ENCODE peak calls at places on chromosomes 13 and 19, in eight cellular contexts. J is astrocyte of the spinal cord, K is B cell, Y is neural progenitor cell, A is testis, G is stomach, F is NB4, N is esophagus squamous epithelium. B is an unnamed sample.

GRCh38 chr13:114024603-114025431 is 50.9 kb upstream of the C13orf46 start:
- DNase-seq in K (peak; percentile 65), G (no peak), F (no peak), J (no peak), Y (no peak), N (no peak), A (no peak), B (no peak)

GRCh38 chr19:51735759-51736449 is 12.1 kb upstream of the HAS1 start:
- DNase-seq in J (peak; percentile 60), F (peak; percentile 96), N (no peak), G (peak; percentile 50), A (peak; percentile 56), K (no peak), Y (no peak), B (peak; percentile 42)

GRCh38 chr19:35863018-35863417 is 5.4 kb upstream of the APLP1 start:
- DNase-seq in K (no peak), N (no peak), J (no peak), F (no peak), A (no peak), G (no peak), Y (no peak), B (no peak)

GRCh38 chr13:103140001-103140671 is 73.9 kb upstream of the SLC10A2 start:
- DNase-seq in A (no peak), F (peak; percentile 53), J (peak; percentile 2), K (peak; percentile 51), N (no peak), Y (peak; percentile 46), G (no peak), B (no peak)

GRCh38 chr19:55693336-55693974 is 18.4 kb downstream of the EPN1 start:
- DNase-seq in A (no peak), K (no peak), G (no peak), J (no peak), N (no peak), F (no peak), Y (no peak), B (peak; percentile 66)

GRCh38 chr13:42746846-42747245 is 34.5 kb upstream of the FAM216B start:
- DNase-seq in N (no peak), A (no peak), G (no peak), Y (no peak), J (no peak), K (no peak), F (no peak), B (no peak)

GRCh38 chr19:19656451-19657396 is 6.8 kb downstream of the ATP13A1 start:
- DNase-seq in G (no peak), F (no peak), J (no peak), A (no peak), K (no peak), N (no peak), Y (no peak), B (no peak)

GRCh38 chr13:32538234-32538620 is 368 bp downstream of the N4BP2L2 start:
- DNase-seq in A (no peak), Y (peak; percentile 66), G (peak; percentile 63), K (no peak), N (no peak), F (no peak), J (no peak), B (peak; percentile 42)

GRCh38 chr13:74187564-74187963 is 53.4 kb upstream of the KLF12 start:
- DNase-seq in Y (no peak), K (no peak), G (no peak), J (no peak), N (no peak), A (no peak), F (no peak), B (no peak)

GRCh38 chr13:62387642-62388041 is 972.0 kb upstream of the PCDH20 start:
- DNase-seq in G (no peak), A (no peak), J (peak; percentile 24), F (no peak), K (no peak), Y (peak; percentile 24), N (no peak), B (no peak)

GRCh38 chr13:80436571-80437169 is 95.7 kb upstream of the SPRY2 start:
- DNase-seq in K (no peak), F (no peak), Y (no peak), N (no peak), A (peak; percentile 18), G (no peak), J (peak; percentile 76), B (no peak)

GRCh38 chr13:112891477-112892401 is 77.3 kb upstream of the MCF2L start:
- DNase-seq in N (no peak), F (no peak), K (no peak), A (no peak), Y (peak; percentile 95), J (no peak), G (peak; percentile 40), B (no peak)

GRCh38 chr19:41999071-41999877 is 5.2 kb upstream of the ATP1A3 start:
- DNase-seq in F (no peak), N (no peak), K (peak; percentile 36), Y (peak; percentile 76), G (no peak), A (no peak), J (no peak), B (no peak)

GRCh38 chr19:8363803-8364771 is at the start of gene ANGPTL4:
- DNase-seq in F (peak; percentile 86), N (no peak), J (peak; percentile 74), Y (peak; percentile 83), A (peak; percentile 77), K (peak; percentile 28), G (peak; percentile 82), B (peak; percentile 96)

GRCh38 chr19:18419195-18419698 is at the start of gene SSBP4:
- DNase-seq in J (peak; percentile 81), F (peak; percentile 84), G (peak; percentile 76), A (peak; percentile 75), K (peak; percentile 89), N (no peak), Y (peak; percentile 91), B (no peak)

GRCh38 chr13:39036212-39036611 is 1.7 kb downstream of the PROSER1 start:
- DNase-seq in A (no peak), G (no peak), F (peak; percentile 63), N (no peak), K (peak; percentile 27), Y (no peak), J (peak; percentile 27), B (no peak)

GRCh38 chr19:48497728-48498575 is 13.7 kb downstream of the LMTK3 start:
- DNase-seq in F (no peak), G (no peak), Y (no peak), N (no peak), K (peak; percentile 40), J (no peak), A (no peak), B (no peak)

GRCh38 chr19:58577581-58578429 is 4.7 kb upstream of the MZF1 start:
- DNase-seq in G (no peak), N (no peak), A (no peak), Y (no peak), J (no peak), F (no peak), K (no peak), B (no peak)

GRCh38 chr19:4768934-4769777 is 22.4 kb upstream of the FEM1A start:
- DNase-seq in K (peak; percentile 78), N (no peak), A (peak; percentile 95), G (peak; percentile 82), J (peak; percentile 79), F (peak; percentile 81), Y (peak; percentile 97), B (peak; percentile 75)

GRCh38 chr19:23758187-23759074 is at the start of gene ZNF681:
- DNase-seq in G (peak; percentile 87), K (peak; percentile 87), Y (peak; percentile 93), F (peak; percentile 95), J (peak; percentile 91), A (peak; percentile 97), N (peak; percentile 58), B (peak; percentile 91)

GRCh38 chr13:76004411-76004810 is 368.3 kb downstream of the LMO7 start:
- DNase-seq in F (no peak), A (no peak), Y (no peak), G (no peak), N (no peak), J (no peak), K (no peak), B (no peak)

GRCh38 chr13:113141591-113141950 is 16.9 kb upstream of the PROZ start:
- DNase-seq in K (no peak), F (no peak), J (no peak), G (no peak), Y (no peak), N (no peak), A (peak; percentile 8), B (peak; percentile 80)

GRCh38 chr13:87235621-87236020 is 435.6 kb upstream of the SLITRK5 start:
- DNase-seq in N (no peak), K (no peak), J (no peak), Y (no peak), G (no peak), F (no peak), A (no peak), B (no peak)

GRCh38 chr13:87234981-87235380 is 436.2 kb upstream of the SLITRK5 start:
- DNase-seq in J (peak; percentile 94), N (no peak), A (no peak), G (no peak), Y (no peak), K (no peak), F (peak; percentile 12), B (no peak)
- TF ChIP-seq CTCF in J (peak; percentile 15), N (no peak), A (no peak), G (no peak), Y (no peak), K (no peak), F (no peak), B (no peak)

GRCh38 chr13:27977476-27978300 is 8.6 kb upstream of the CDX2 start:
- DNase-seq in N (no peak), K (peak; percentile 21), F (no peak), J (no peak), G (no peak), A (no peak), Y (peak; percentile 77), B (peak; percentile 66)
- TF ChIP-seq CTCF in N (no peak), K (no peak), F (no peak), J (no peak), G (no peak), A (no peak), Y (peak; percentile 23), B (no peak)

DNA sequence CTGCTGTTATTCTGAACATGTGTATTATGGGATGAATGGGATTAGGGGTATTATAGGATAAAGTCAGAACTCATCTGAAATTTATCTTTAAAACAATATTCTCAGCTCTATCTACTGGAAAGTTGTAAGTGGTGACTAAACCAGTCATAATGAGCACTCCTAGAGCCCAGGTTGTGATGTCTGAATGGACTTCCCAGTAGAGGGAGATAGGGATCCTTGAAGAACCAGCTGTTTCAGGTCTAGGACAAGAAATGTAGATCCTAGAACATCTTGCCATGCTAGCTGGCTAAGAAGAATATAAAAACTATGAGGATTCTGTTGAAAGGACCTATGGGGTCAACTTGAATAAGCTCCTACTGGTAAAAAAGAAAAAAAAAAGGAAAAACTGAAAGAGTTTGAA is 310.8 kb downstream of the SLC7A1 start:
- DNase-seq in J (no peak), N (no peak), A (no peak), K (no peak), F (no peak), Y (no peak), G (no peak), B (no peak)
- TF ChIP-seq CTCF in J (no peak), N (no peak), A (no peak), K (no peak), F (no peak), Y (no peak), G (no peak), B (no peak)

DNA sequence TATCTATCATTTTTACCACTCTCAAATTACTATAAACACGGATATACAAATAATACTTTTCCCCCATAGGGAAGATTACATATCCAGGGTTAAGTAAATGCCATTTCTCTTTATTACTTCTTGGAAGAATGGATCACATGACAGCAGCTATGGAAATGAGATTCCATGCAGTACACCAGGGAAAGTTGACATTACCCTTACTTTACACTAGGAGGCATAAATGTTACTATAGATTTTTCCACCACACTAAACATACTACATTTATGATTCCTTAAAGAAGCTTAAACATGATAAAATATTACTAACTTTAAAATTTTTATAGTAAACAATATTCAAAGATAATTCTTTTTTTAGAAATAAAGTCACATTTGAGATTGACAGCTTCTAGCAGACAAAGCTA is 611.4 kb downstream of the PCDH9 start:
- DNase-seq in J (peak; percentile 55), G (no peak), Y (peak; percentile 7), N (no peak), K (peak; percentile 7), F (peak; percentile 3), A (no peak), B (no peak)
- TF ChIP-seq CTCF in J (peak; percentile 59), G (no peak), Y (peak; percentile 52), N (no peak), K (peak; percentile 64), F (no peak), A (peak; percentile 9), B (no peak)